ENCODE peak calls at places on chromosomes 4 and X, in eight cellular contexts. One of them, this sample, is unnamed.

GRCh38 chrX:77788050-77788449 is 2.0 kb upstream of the ATRX start:
- DNase-seq in stimulated activated CD8-positive, alpha-beta memory T cell treated with anti-CD3 and anti-CD28 coated beads, Interleukin-15, amount 100 ng/mL, for 4 hours: no peak
- DNase-seq in naive thymus-derived CD4-positive, alpha-beta T cell: no peak
- DNase-seq in fibroblast of villous mesenchyme: peak; percentile 59
- DNase-seq in NCI-H748 treated with DMSO at 0.1 percent for 48 hours: no peak
- DNase-seq in NCI-H2029 treated with DMSO at 0.1 percent for 48 hours: no peak
- DNase-seq in right cardiac atrium: no peak
- DNase-seq in iris pigment epithelial cell: peak; percentile 44
- DNase-seq in this sample: no peak

GRCh38 chr4:10083861-10084641 is 32.5 kb downstream of the WDR1 start:
- DNase-seq in NCI-H748 treated with DMSO at 0.1 percent for 48 hours: no peak
- DNase-seq in stimulated activated CD8-positive, alpha-beta memory T cell treated with anti-CD3 and anti-CD28 coated beads, Interleukin-15, amount 100 ng/mL, for 4 hours: no peak
- DNase-seq in NCI-H2029 treated with DMSO at 0.1 percent for 48 hours: no peak
- DNase-seq in iris pigment epithelial cell: no peak
- DNase-seq in fibroblast of villous mesenchyme: no peak
- DNase-seq in naive thymus-derived CD4-positive, alpha-beta T cell: peak; percentile 4
- DNase-seq in right cardiac atrium: no peak
- DNase-seq in this sample: peak; percentile 39

GRCh38 chrX:77436271-77436670 is 10.9 kb upstream of the FGF16 start:
- DNase-seq in right cardiac atrium: no peak
- DNase-seq in NCI-H2029 treated with DMSO at 0.1 percent for 48 hours: no peak
- DNase-seq in iris pigment epithelial cell: no peak
- DNase-seq in stimulated activated CD8-positive, alpha-beta memory T cell treated with anti-CD3 and anti-CD28 coated beads, Interleukin-15, amount 100 ng/mL, for 4 hours: no peak
- DNase-seq in NCI-H748 treated with DMSO at 0.1 percent for 48 hours: no peak
- DNase-seq in naive thymus-derived CD4-positive, alpha-beta T cell: no peak
- DNase-seq in fibroblast of villous mesenchyme: peak; percentile 20
- DNase-seq in this sample: no peak

GRCh38 chrX:27915617-27916016 is 65.6 kb downstream of the DCAF8L1 start:
- DNase-seq in iris pigment epithelial cell: peak; percentile 60
- DNase-seq in NCI-H748 treated with DMSO at 0.1 percent for 48 hours: no peak
- DNase-seq in naive thymus-derived CD4-positive, alpha-beta T cell: no peak
- DNase-seq in fibroblast of villous mesenchyme: peak; percentile 43
- DNase-seq in right cardiac atrium: no peak
- DNase-seq in stimulated activated CD8-positive, alpha-beta memory T cell treated with anti-CD3 and anti-CD28 coated beads, Interleukin-15, amount 100 ng/mL, for 4 hours: no peak
- DNase-seq in NCI-H2029 treated with DMSO at 0.1 percent for 48 hours: no peak
- DNase-seq in this sample: no peak

GRCh38 chr4:149781150-149781549 is 34.5 kb downstream of the IQCM start:
- DNase-seq in stimulated activated CD8-positive, alpha-beta memory T cell treated with anti-CD3 and anti-CD28 coated beads, Interleukin-15, amount 100 ng/mL, for 4 hours: no peak
- DNase-seq in fibroblast of villous mesenchyme: peak; percentile 62
- DNase-seq in naive thymus-derived CD4-positive, alpha-beta T cell: no peak
- DNase-seq in NCI-H2029 treated with DMSO at 0.1 percent for 48 hours: no peak
- DNase-seq in iris pigment epithelial cell: peak; percentile 87
- DNase-seq in NCI-H748 treated with DMSO at 0.1 percent for 48 hours: no peak
- DNase-seq in right cardiac atrium: no peak
- DNase-seq in this sample: no peak

GRCh38 chrX:69748055-69748454 is 132.1 kb downstream of the EDA start:
- DNase-seq in NCI-H2029 treated with DMSO at 0.1 percent for 48 hours: no peak
- DNase-seq in right cardiac atrium: no peak
- DNase-seq in NCI-H748 treated with DMSO at 0.1 percent for 48 hours: no peak
- DNase-seq in naive thymus-derived CD4-positive, alpha-beta T cell: no peak
- DNase-seq in fibroblast of villous mesenchyme: no peak
- DNase-seq in iris pigment epithelial cell: no peak
- DNase-seq in stimulated activated CD8-positive, alpha-beta memory T cell treated with anti-CD3 and anti-CD28 coated beads, Interleukin-15, amount 100 ng/mL, for 4 hours: no peak
- DNase-seq in this sample: no peak

GRCh38 chrX:65463550-65463949 is 71.0 kb downstream of the LAS1L start:
- DNase-seq in fibroblast of villous mesenchyme: peak; percentile 3
- DNase-seq in NCI-H748 treated with DMSO at 0.1 percent for 48 hours: no peak
- DNase-seq in naive thymus-derived CD4-positive, alpha-beta T cell: no peak
- DNase-seq in NCI-H2029 treated with DMSO at 0.1 percent for 48 hours: no peak
- DNase-seq in iris pigment epithelial cell: peak; percentile 15
- DNase-seq in stimulated activated CD8-positive, alpha-beta memory T cell treated with anti-CD3 and anti-CD28 coated beads, Interleukin-15, amount 100 ng/mL, for 4 hours: no peak
- DNase-seq in right cardiac atrium: no peak
- DNase-seq in this sample: no peak

GRCh38 chr4:122798101-122798500 is 28.5 kb upstream of the FGF2 start:
- DNase-seq in right cardiac atrium: peak; percentile 61
- DNase-seq in NCI-H748 treated with DMSO at 0.1 percent for 48 hours: peak; percentile 29
- DNase-seq in naive thymus-derived CD4-positive, alpha-beta T cell: no peak
- DNase-seq in NCI-H2029 treated with DMSO at 0.1 percent for 48 hours: no peak
- DNase-seq in fibroblast of villous mesenchyme: peak; percentile 97
- DNase-seq in iris pigment epithelial cell: peak; percentile 98
- DNase-seq in stimulated activated CD8-positive, alpha-beta memory T cell treated with anti-CD3 and anti-CD28 coated beads, Interleukin-15, amount 100 ng/mL, for 4 hours: no peak
- DNase-seq in this sample: no peak

GRCh38 chr4:57147335-57148060 is 37.3 kb upstream of the IGFBP7 start:
- DNase-seq in iris pigment epithelial cell: peak; percentile 95
- DNase-seq in right cardiac atrium: no peak
- DNase-seq in NCI-H2029 treated with DMSO at 0.1 percent for 48 hours: no peak
- DNase-seq in naive thymus-derived CD4-positive, alpha-beta T cell: no peak
- DNase-seq in NCI-H748 treated with DMSO at 0.1 percent for 48 hours: no peak
- DNase-seq in stimulated activated CD8-positive, alpha-beta memory T cell treated with anti-CD3 and anti-CD28 coated beads, Interleukin-15, amount 100 ng/mL, for 4 hours: no peak
- DNase-seq in fibroblast of villous mesenchyme: peak; percentile 37
- DNase-seq in this sample: no peak

GRCh38 chr4:123488916-123489315 is 92.3 kb downstream of the SPRY1 start:
- DNase-seq in iris pigment epithelial cell: peak; percentile 88
- DNase-seq in naive thymus-derived CD4-positive, alpha-beta T cell: no peak
- DNase-seq in right cardiac atrium: no peak
- DNase-seq in fibroblast of villous mesenchyme: peak; percentile 12
- DNase-seq in stimulated activated CD8-positive, alpha-beta memory T cell treated with anti-CD3 and anti-CD28 coated beads, Interleukin-15, amount 100 ng/mL, for 4 hours: no peak
- DNase-seq in NCI-H2029 treated with DMSO at 0.1 percent for 48 hours: no peak
- DNase-seq in NCI-H748 treated with DMSO at 0.1 percent for 48 hours: no peak
- DNase-seq in this sample: no peak